ENCODE peak calls at places on chromosomes 4 and X, in ten cellular contexts. U, B, S, E, O, V, T, G, W and P are unnamed samples. For H3K27me3 and H3K4me1, the result is how much of the 10 kb centered on the place peaks cover.

GRCh38 chr4:138869631-138870030 is 145.9 kb upstream of the NOCT start:
- DNase-seq in U (no peak), B (no peak), S (no peak), E (no peak), O (no peak), V (no peak), T (peak), G (no peak), W (no peak), P (no peak)

GRCh38 chr4:3073158-3074077 is 920 bp downstream of the HTT-AS start:
- DNase-seq in U (peak), B (peak), S (no peak), E (no peak), O (no peak), V (peak), T (peak), G (no peak), W (no peak), P (no peak)

GRCh38 chr4:161992317-161992716 is 171.5 kb downstream of the FSTL5 start:
- DNase-seq in U (no peak), B (no peak), S (no peak), E (no peak), O (no peak), V (no peak), T (no peak), G (no peak), W (no peak), P (no peak)

GRCh38 chr4:27016551-27016950 is 155.9 kb downstream of the STIM2 start:
- DNase-seq in U (no peak), B (no peak), S (peak), E (no peak), O (no peak), V (no peak), T (no peak), G (no peak), W (peak), P (no peak)

GRCh38 chr4:92359481-92359880 is 55.7 kb downstream of the GRID2 start:
- DNase-seq in U (no peak), B (no peak), S (no peak), E (no peak), O (no peak), V (no peak), T (no peak), G (peak), W (no peak), P (no peak)

GRCh38 chr4:137452799-137453198 is 79.5 kb downstream of the PCDH18 start:
- DNase-seq in U (no peak), B (no peak), S (no peak), E (no peak), O (no peak), V (no peak), T (no peak), G (no peak), W (no peak), P (no peak)

GRCh38 chrX:111052478-111052877 is 43.5 kb upstream of the PAK3 start:
- DNase-seq in U (peak), B (no peak), S (no peak), E (no peak), O (no peak), V (no peak), T (no peak), G (no peak), W (no peak), P (no peak)

GRCh38 chrX:97844943-97845342 is 961.2 kb downstream of the RPA4 start:
- DNase-seq in U (no peak), B (no peak), S (no peak), E (no peak), O (no peak), V (no peak), T (no peak), G (no peak), W (no peak), P (no peak)

GRCh38 chr4:184574861-184575260 is 74.4 kb downstream of the CASP3 start:
- DNase-seq in U (peak), B (no peak), S (no peak), E (no peak), O (no peak), V (no peak), T (peak), G (no peak), W (no peak), P (no peak)

GRCh38 chr4:95124906-95125504 is 367.2 kb downstream of the BMPR1B start:
- DNase-seq in U (no peak), B (no peak), S (peak), E (peak), O (no peak), V (peak), T (peak), G (no peak), W (peak), P (peak)

GRCh38 chr4:112343330-112343729 is 46.2 kb downstream of the ALPK1 start:
- DNase-seq in U (no peak), B (no peak), S (no peak), E (no peak), O (no peak), V (no peak), T (no peak), G (no peak), W (no peak), P (no peak)

GRCh38 chrX:47831788-47832187 is 4.9 kb upstream of the ZNF81 start:
- DNase-seq in U (peak), B (no peak), S (peak), E (no peak), O (peak), V (peak), T (peak), G (peak), W (peak), P (peak)

GRCh38 chrX:4909245-4909830 is 1195.9 kb upstream of the PRKX start:
- DNase-seq in U (no peak), B (no peak), S (no peak), E (no peak), O (no peak), V (no peak), T (no peak), G (no peak), W (no peak), P (no peak)

GRCh38 chr4:102623622-102624021 is 122.5 kb downstream of the NFKB1 start:
- DNase-seq in U (no peak), B (no peak), S (peak), E (no peak), O (no peak), V (no peak), T (no peak), G (no peak), W (peak), P (no peak)

GRCh38 chrX:154785711-154786110 is 19.6 kb downstream of the MPP1 start:
- DNase-seq in U (no peak), B (no peak), S (no peak), E (no peak), O (no peak), V (no peak), T (no peak), G (no peak), W (no peak), P (no peak)

GRCh38 chrX:63354484-63354883 is 3.4 kb upstream of the SPIN4 start:
- DNase-seq in U (no peak), B (no peak), S (no peak), E (no peak), O (no peak), V (no peak), T (no peak), G (no peak), W (no peak), P (no peak)

GRCh38 chr4:151362404-151363164 is 37.2 kb upstream of the SH3D19 start:
- DNase-seq in U (peak), B (peak), S (peak), E (peak), O (peak), V (peak), T (peak), G (peak), W (peak), P (peak)

GRCh38 chrX:139297638-139298037 is 232.9 kb upstream of the F9 start:
- DNase-seq in U (no peak), B (no peak), S (no peak), E (no peak), O (no peak), V (no peak), T (no peak), G (no peak), W (no peak), P (no peak)

GRCh38 chr4:140012688-140013087 is 141.3 kb downstream of the MAML3 start:
- DNase-seq in U (peak), B (no peak), S (peak), E (no peak), O (peak), V (peak), T (peak), G (peak), W (peak), P (peak)

GRCh38 chr4:37243722-37244582 is 591 bp upstream of the NWD2 start:
- DNase-seq in U (no peak), B (no peak), S (no peak), E (no peak), O (no peak), V (peak), T (no peak), G (no peak), W (no peak), P (no peak)

GRCh38 chrX:261167-261857 is 19.9 kb upstream of the PLCXD1 start:
- DNase-seq in U (no peak), B (no peak), S (no peak), E (no peak), O (no peak), V (peak), T (peak), G (no peak), W (peak), P (no peak)

GRCh38 chr4:140308366-140309123 is 64.9 kb upstream of the SCOC start:
- DNase-seq in U (no peak), B (peak), S (peak), E (peak), O (no peak), V (peak), T (peak), G (no peak), W (no peak), P (no peak)

GRCh38 chr4:123659759-123660158 is 263.2 kb downstream of the SPRY1 start:
- DNase-seq in U (no peak), B (no peak), S (no peak), E (no peak), O (no peak), V (no peak), T (no peak), G (no peak), W (peak), P (peak)

GRCh38 chr4:184252136-184253071 is 34.7 kb upstream of the ENPP6 start:
- DNase-seq in U (no peak), B (no peak), S (no peak), E (no peak), O (no peak), V (no peak), T (no peak), G (no peak), W (no peak), P (no peak)

GRCh38 chrX:136725446-136726104 is 55.2 kb downstream of the ARHGEF6 start:
- DNase-seq in U (no peak), B (no peak), S (peak), E (peak), O (no peak), V (no peak), T (no peak), G (no peak), W (peak), P (no peak)

GRCh38 chrX:140040397-140040796 is 75.1 kb upstream of the CXorf66 start:
- DNase-seq in U (no peak), B (no peak), S (peak), E (no peak), O (no peak), V (no peak), T (no peak), G (no peak), W (peak), P (peak)

GRCh38 chrX:1676866-1677265 is 62.0 kb downstream of the ASMT start:
- DNase-seq in U (no peak), B (no peak), S (no peak), E (no peak), O (no peak), V (no peak), T (no peak), G (no peak), W (no peak), P (no peak)

GRCh38 chr4:140877781-140878180 is 121.6 kb upstream of the TBC1D9 start:
- DNase-seq in U (no peak), B (no peak), S (no peak), E (no peak), O (no peak), V (no peak), T (no peak), G (no peak), W (no peak), P (no peak)

GRCh38 chrX:46758163-46758955 is 559 bp downstream of the SLC9A7 start:
- DNase-seq in U (no peak), B (no peak), S (peak), E (no peak), O (no peak), V (no peak), T (no peak), G (peak), W (peak), P (peak)

GRCh38 chrX:106698693-106699092 is 27.8 kb upstream of the RNF128 start:
- DNase-seq in U (no peak), B (no peak), S (peak), E (no peak), O (no peak), V (no peak), T (no peak), G (no peak), W (no peak), P (no peak)

GRCh38 chr4:177566691-177567090 is 124.5 kb upstream of the AGA start:
- DNase-seq in U (no peak), B (no peak), S (no peak), E (no peak), O (no peak), V (no peak), T (no peak), G (no peak), W (peak), P (no peak)

GRCh38 chr4:153620352-153620751 is 63.7 kb upstream of the TLR2 start:
- DNase-seq in U (no peak), B (no peak), S (no peak), E (no peak), O (no peak), V (no peak), T (no peak), G (no peak), W (no peak), P (no peak)

GRCh38 chrX:51899741-51900140 is 6.3 kb downstream of the MAGED1 start:
- DNase-seq in U (no peak), B (no peak), S (peak), E (no peak), O (no peak), V (no peak), T (no peak), G (no peak), W (no peak), P (no peak)

GRCh38 chr4:139887378-139887801 is 221.8 kb downstream of the MGST2 start:
- DNase-seq in U (no peak), B (no peak), S (peak), E (no peak), O (no peak), V (no peak), T (no peak), G (no peak), W (no peak), P (peak)

GRCh38 chrX:63475200-63475599 is 124.1 kb upstream of the SPIN4 start:
- DNase-seq in U (no peak), B (no peak), S (no peak), E (no peak), O (no peak), V (no peak), T (no peak), G (no peak), W (no peak), P (no peak)

GRCh38 chr4:160481696-160482330 is 1378.9 kb downstream of the RAPGEF2 start:
- DNase-seq in U (no peak), B (peak), S (no peak), E (no peak), O (no peak), V (no peak), T (no peak), G (no peak), W (no peak), P (no peak)

GRCh38 chrX:48476919-48477318 is 920 bp downstream of the FTSJ1 start:
- DNase-seq in U (no peak), B (no peak), S (no peak), E (no peak), O (no peak), V (no peak), T (no peak), G (no peak), W (no peak), P (no peak)

GRCh38 chr4:1137063-1137771 is 23.9 kb upstream of the RNF212 start:
- DNase-seq in U (peak), B (no peak), S (no peak), E (no peak), O (no peak), V (no peak), T (no peak), G (no peak), W (no peak), P (peak)
- H3K27me3 ChIP-seq in U (under half), B (under half), S (under half), E (under half), O (under half), V (under half), T (under half), G (under half), W (half or more), P (under half)

GRCh38 chrX:6226053-6226645 is 2.5 kb downstream of the NLGN4X start:
- DNase-seq in U (no peak), B (no peak), S (no peak), E (no peak), O (no peak), V (no peak), T (no peak), G (no peak), W (no peak), P (no peak)

GRCh38 chrX:6225307-6226052 is 3.2 kb downstream of the NLGN4X start:
- DNase-seq in U (no peak), B (no peak), S (no peak), E (no peak), O (no peak), V (no peak), T (no peak), G (no peak), W (no peak), P (no peak)

GRCh38 chrX:6227445-6227820 is 1.2 kb downstream of the NLGN4X start:
- DNase-seq in U (no peak), B (no peak), S (no peak), E (no peak), O (no peak), V (no peak), T (no peak), G (no peak), W (no peak), P (no peak)

GRCh38 chrX:6226646-6227444 is 1.8 kb downstream of the NLGN4X start:
- DNase-seq in U (no peak), B (no peak), S (no peak), E (no peak), O (no peak), V (no peak), T (no peak), G (no peak), W (no peak), P (no peak)

GRCh38 chrX:6228720-6229119 is at the start of gene NLGN4X:
- DNase-seq in U (no peak), B (no peak), S (no peak), E (no peak), O (no peak), V (no peak), T (no peak), G (no peak), W (no peak), P (no peak)
- H3K4me3 ChIP-seq in U (no peak), B (peak), S (no peak), E (peak), O (no peak), V (no peak), T (peak), G (no peak), W (no peak), P (no peak)

GRCh38 chrX:45718676-45719075 is 518.0 kb upstream of the DIPK2B start:
- DNase-seq in U (no peak), B (no peak), S (no peak), E (no peak), O (no peak), V (no peak), T (no peak), G (no peak), W (no peak), P (no peak)

GRCh38 chrX:45714864-45715263 is 514.2 kb upstream of the DIPK2B start:
- DNase-seq in U (no peak), B (no peak), S (peak), E (no peak), O (no peak), V (peak), T (peak), G (no peak), W (peak), P (peak)

GRCh38 chrX:45715787-45716186 is 515.1 kb upstream of the DIPK2B start:
- DNase-seq in U (no peak), B (no peak), S (peak), E (no peak), O (no peak), V (no peak), T (no peak), G (no peak), W (peak), P (no peak)

GRCh38 chrX:45719751-45720501 is 519.2 kb upstream of the DIPK2B start:
- DNase-seq in U (no peak), B (no peak), S (peak), E (no peak), O (no peak), V (no peak), T (no peak), G (no peak), W (no peak), P (no peak)

DNA sequence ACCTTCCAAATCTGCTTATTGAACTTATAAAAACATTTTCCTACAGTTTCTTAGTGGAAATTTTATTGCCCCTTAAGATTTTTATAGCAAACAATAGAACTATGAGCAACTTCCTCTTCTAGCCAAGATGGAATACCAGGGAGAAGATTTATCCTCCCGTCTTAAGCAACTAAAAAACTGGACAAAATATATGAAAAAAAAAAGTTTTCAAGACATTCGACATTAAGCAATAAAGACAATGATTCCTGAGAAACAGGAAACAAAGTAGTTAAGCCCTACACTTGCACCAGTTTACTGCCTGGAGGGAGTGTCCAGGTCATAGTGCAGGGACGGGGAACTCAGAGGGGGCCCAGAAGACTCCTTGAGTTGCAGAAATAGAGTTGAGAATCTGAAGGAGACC is 516.1 kb upstream of the DIPK2B start:
- DNase-seq in U (no peak), B (no peak), S (no peak), E (no peak), O (no peak), V (peak), T (no peak), G (no peak), W (peak), P (peak)
- H3K4me1 ChIP-seq in U (under half), B (under half), S (under half), E (under half), O (under half), V (under half), T (under half), G (under half), W (half or more), P (under half)

GRCh38 chrX:133527825-133528224 is 112.5 kb upstream of the GPC4 start:
- DNase-seq in U (no peak), B (no peak), S (no peak), E (no peak), O (no peak), V (no peak), T (no peak), G (no peak), W (no peak), P (no peak)

GRCh38 chrX:133531012-133531411 is 115.7 kb upstream of the GPC4 start:
- DNase-seq in U (no peak), B (no peak), S (no peak), E (peak), O (no peak), V (no peak), T (no peak), G (no peak), W (no peak), P (no peak)

GRCh38 chrX:133527415-133527814 is 112.1 kb upstream of the GPC4 start:
- DNase-seq in U (no peak), B (no peak), S (no peak), E (no peak), O (no peak), V (no peak), T (no peak), G (no peak), W (no peak), P (no peak)

GRCh38 chrX:133533249-133533648 is 118.0 kb upstream of the GPC4 start:
- DNase-seq in U (no peak), B (no peak), S (no peak), E (no peak), O (no peak), V (no peak), T (no peak), G (no peak), W (no peak), P (no peak)

DNA sequence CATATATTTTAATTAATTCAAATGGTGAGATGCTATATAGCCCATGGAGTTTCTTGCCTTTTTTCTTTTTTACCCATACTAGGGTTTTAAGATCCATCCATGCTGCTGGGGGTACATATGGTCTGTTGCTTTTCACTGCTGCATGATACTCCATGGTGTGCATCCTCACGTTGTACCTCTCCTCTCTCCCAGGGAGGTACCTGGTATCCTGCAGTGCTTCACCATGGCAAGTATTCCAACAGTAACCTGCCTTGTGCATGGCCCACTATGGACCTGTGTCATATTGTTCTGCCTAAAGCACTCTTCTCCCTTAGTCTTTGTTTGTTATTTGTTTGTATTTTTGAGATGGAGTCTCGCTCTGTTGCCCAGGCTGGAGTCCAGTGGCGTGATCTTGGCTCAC is 114.3 kb upstream of the GPC4 start:
- DNase-seq in U (no peak), B (no peak), S (no peak), E (no peak), O (no peak), V (no peak), T (no peak), G (no peak), W (no peak), P (no peak)
- H3K27me3 ChIP-seq in U (under half), B (under half), S (under half), E (under half), O (under half), V (under half), T (under half), G (under half), W (under half), P (under half)